ENCODE peak calls at places on chromosomes 7 and 10, in four cellular contexts. V, Y, X and W are unnamed samples.

GRCh38 chr10:8640878-8641277 is 586.4 kb downstream of the GATA3 start:
- DNase-seq in X (no peak), V (no peak), Y (no peak), W (no peak)

GRCh38 chr10:116053910-116054309 is 219.1 kb downstream of the GFRA1 start:
- DNase-seq in Y (no peak), X (no peak), V (no peak), W (no peak)

GRCh38 chr10:91604936-91605534 is 27.8 kb downstream of the PPP1R3C start:
- DNase-seq in Y (no peak), V (no peak), X (no peak), W (no peak)

GRCh38 chr10:78634389-78634815 is 434.4 kb upstream of the ZMIZ1 start:
- DNase-seq in X (no peak), Y (no peak), V (no peak), W (no peak)

GRCh38 chr7:128890306-128891109 is 20.0 kb downstream of the KCP start:
- DNase-seq in X (no peak), Y (no peak), V (no peak), W (no peak)

GRCh38 chr10:86224354-86225097 is 142.1 kb downstream of the GRID1 start:
- DNase-seq in V (no peak), X (no peak), Y (no peak), W (no peak)

GRCh38 chr10:62381385-62382102 is 7.4 kb downstream of the ZNF365 start:
- DNase-seq in V (no peak), X (no peak), Y (no peak), W (no peak)

GRCh38 chr7:131945313-131945831 is 388.9 kb upstream of the PODXL start:
- DNase-seq in Y (no peak), V (no peak), X (peak), W (peak)

GRCh38 chr10:60828489-60828852 is 50.2 kb downstream of the CDK1 start:
- DNase-seq in X (peak), Y (no peak), V (no peak), W (no peak)

GRCh38 chr7:135499818-135500217 is 10.1 kb downstream of the CNOT4 start:
- DNase-seq in Y (no peak), X (no peak), V (no peak), W (no peak)

GRCh38 chr10:93398528-93398927 is 83.6 kb downstream of the MYOF start:
- DNase-seq in Y (no peak), V (no peak), X (no peak), W (no peak)

GRCh38 chr7:133110312-133110711 is 28.4 kb upstream of the CHCHD3 start:
- DNase-seq in Y (no peak), X (no peak), V (no peak), W (no peak)

GRCh38 chr7:127798023-127798422 is 146.0 kb downstream of the SND1 start:
- DNase-seq in X (no peak), V (no peak), Y (no peak), W (no peak)

GRCh38 chr10:78879621-78880020 is 189.1 kb upstream of the ZMIZ1 start:
- DNase-seq in V (no peak), X (no peak), Y (no peak), W (no peak)

GRCh38 chr7:66281678-66282593 is 76.8 kb downstream of the TPST1 start:
- DNase-seq in V (peak), Y (no peak), X (peak), W (no peak)

GRCh38 chr7:109844362-109844761 is 1246.6 kb upstream of the LRRN3 start:
- DNase-seq in X (peak), Y (no peak), V (no peak), W (no peak)

GRCh38 chr10:78700413-78700812 is 368.4 kb upstream of the ZMIZ1 start:
- DNase-seq in X (peak), Y (no peak), V (no peak), W (no peak)

GRCh38 chr10:128480601-128481000 is 354.4 kb upstream of the MKI67 start:
- DNase-seq in Y (no peak), V (no peak), X (no peak), W (no peak)

GRCh38 chr7:29805031-29805430 is 1.3 kb upstream of the WIPF3 start:
- DNase-seq in Y (no peak), X (no peak), V (no peak), W (no peak)

GRCh38 chr7:131346885-131347592 is 19.4 kb downstream of the MKLN1 start:
- DNase-seq in V (no peak), Y (no peak), X (no peak), W (no peak)

GRCh38 chr7:96637531-96637930 is 72.1 kb downstream of the SEM1 start:
- DNase-seq in V (no peak), Y (no peak), X (no peak), W (no peak)

GRCh38 chr10:98225000-98225399 is 43.0 kb downstream of the LOXL4 start:
- DNase-seq in X (no peak), V (no peak), Y (no peak), W (no peak)

GRCh38 chr10:20598590-20598989 is 298.5 kb downstream of the NEBL start:
- DNase-seq in X (peak), V (no peak), Y (no peak), W (no peak)

GRCh38 chr10:92811986-92812385 is 36.3 kb upstream of the EXOC6 start:
- DNase-seq in V (no peak), X (no peak), Y (no peak), W (no peak)

GRCh38 chr10:51000164-51000563 is 74.1 kb upstream of the PRKG1 start:
- DNase-seq in V (peak), X (peak), Y (no peak), W (no peak)

GRCh38 chr7:150937848-150938561 is 40.1 kb downstream of the KCNH2 start:
- DNase-seq in Y (no peak), X (peak), V (no peak), W (no peak)

GRCh38 chr10:59079386-59080226 is 96.8 kb upstream of the PHYHIPL start:
- DNase-seq in V (peak), Y (no peak), X (no peak), W (no peak)

GRCh38 chr10:126350216-126350992 is 37.9 kb downstream of the ADAM12 start:
- DNase-seq in Y (no peak), V (peak), X (no peak), W (no peak)

GRCh38 chr10:110698782-110699201 is 54.7 kb downstream of the RBM20 start:
- DNase-seq in Y (no peak), X (no peak), V (no peak), W (no peak)

GRCh38 chr10:129078322-129078721 is 388.7 kb upstream of the MGMT start:
- DNase-seq in Y (no peak), X (no peak), V (no peak), W (no peak)

GRCh38 chr10:101400529-101400928 is 46.6 kb downstream of the BTRC start:
- DNase-seq in V (no peak), X (no peak), Y (no peak), W (no peak)

GRCh38 chr10:110324201-110324804 is 19.6 kb upstream of the SMNDC1 start:
- DNase-seq in Y (no peak), X (peak), V (no peak), W (no peak)

GRCh38 chr7:116337800-116338199 is 127.5 kb downstream of the TES start:
- DNase-seq in X (no peak), V (no peak), Y (no peak), W (no peak)

GRCh38 chr7:28187012-28187411 is 6.4 kb upstream of the JAZF1 start:
- DNase-seq in V (no peak), Y (no peak), X (no peak), W (no peak)

GRCh38 chr10:101028446-101029244 is 2.3 kb downstream of the PDZD7 start:
- DNase-seq in Y (no peak), V (no peak), X (no peak), W (no peak)

GRCh38 chr7:80882213-80882801 is 36.5 kb downstream of the SEMA3C start:
- DNase-seq in Y (no peak), X (no peak), V (no peak), W (no peak)

GRCh38 chr7:80392229-80393169 is 119.4 kb downstream of the GNAT3 start:
- DNase-seq in X (peak), Y (no peak), V (no peak), W (no peak)

GRCh38 chr10:91665842-91666241 is 33.0 kb upstream of the PPP1R3C start:
- DNase-seq in X (no peak), V (no peak), Y (no peak), W (no peak)

GRCh38 chr10:106816318-106817085 is 348.0 kb downstream of the SORCS1 start:
- DNase-seq in X (no peak), Y (no peak), V (no peak), W (no peak)

DNA sequence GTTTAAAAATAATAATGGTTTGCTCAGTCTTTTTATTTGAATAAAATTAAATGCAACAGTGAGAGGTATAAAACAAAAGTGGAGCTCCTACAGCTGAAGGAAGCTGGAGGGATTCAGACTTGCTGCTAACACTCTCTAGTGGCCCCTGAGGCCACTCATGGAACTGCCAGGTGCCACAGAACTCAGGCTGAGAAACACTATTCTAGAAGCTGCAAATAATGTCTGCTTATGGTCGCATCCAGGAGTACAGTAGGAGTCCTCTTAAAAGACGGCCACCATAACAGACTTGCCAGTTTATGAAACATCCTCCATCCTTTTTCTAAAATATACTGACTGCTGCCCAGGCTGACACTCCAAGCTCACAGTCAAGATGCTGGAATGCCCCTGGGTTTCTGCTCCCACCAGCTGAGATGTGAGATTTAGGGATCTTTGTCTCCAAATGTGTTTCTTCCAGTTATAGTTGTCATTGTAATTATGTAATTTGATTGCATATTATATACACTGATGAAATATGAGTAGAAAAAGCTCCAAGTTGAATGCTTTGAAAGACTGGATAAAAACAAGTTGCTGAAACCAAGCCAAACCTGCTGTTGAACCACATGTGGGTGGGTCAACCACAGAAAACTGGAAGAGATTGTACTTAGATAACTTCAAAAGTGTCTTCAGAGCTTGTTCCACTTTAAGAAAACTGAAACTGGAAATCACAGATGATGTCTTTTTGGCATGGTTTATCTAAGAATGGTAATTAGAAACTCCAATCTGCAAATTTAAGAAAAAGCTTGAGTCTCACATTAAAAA is 213.7 kb upstream of the AOAH start:
- DNase-seq in V (no peak), Y (no peak), X (no peak), W (no peak)
- TF ChIP-seq CTCF in V (no peak), Y (no peak), X (peak), W (no peak)

DNA sequence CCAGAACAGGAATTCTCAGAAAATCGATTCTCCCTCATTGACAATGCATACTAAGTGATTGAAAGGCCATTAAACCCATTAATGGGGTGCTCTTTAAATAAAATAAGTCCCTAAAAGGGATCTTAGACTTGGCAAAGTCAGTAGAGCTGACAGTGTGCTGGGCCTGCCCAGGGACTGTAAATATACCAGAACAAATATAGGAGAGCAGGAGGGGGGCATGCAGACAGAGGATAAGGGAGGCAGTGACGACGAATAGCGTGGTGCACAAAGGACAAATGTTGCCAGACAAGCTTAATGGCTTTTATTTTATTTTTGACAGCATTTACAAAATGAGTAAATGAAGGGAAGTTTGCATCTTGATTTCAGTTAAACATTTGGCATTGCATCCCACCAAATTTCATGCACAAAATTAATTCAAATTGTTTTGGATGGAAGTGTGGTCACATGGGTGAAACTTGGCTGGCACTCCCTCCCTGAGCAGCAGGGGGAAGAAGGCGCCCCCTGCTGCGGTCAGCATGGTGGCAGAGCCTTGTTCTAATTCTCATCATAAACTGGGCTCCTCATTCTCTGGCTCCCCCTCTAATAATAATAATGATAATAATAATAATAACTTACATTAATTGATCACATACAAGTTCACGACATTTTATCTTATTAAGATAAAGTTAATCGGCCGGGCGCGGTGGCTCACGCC is 215.9 kb downstream of the SNX10 start:
- DNase-seq in Y (no peak), X (no peak), V (no peak), W (no peak)
- TF ChIP-seq CTCF in Y (no peak), X (peak), V (no peak), W (no peak)

DNA sequence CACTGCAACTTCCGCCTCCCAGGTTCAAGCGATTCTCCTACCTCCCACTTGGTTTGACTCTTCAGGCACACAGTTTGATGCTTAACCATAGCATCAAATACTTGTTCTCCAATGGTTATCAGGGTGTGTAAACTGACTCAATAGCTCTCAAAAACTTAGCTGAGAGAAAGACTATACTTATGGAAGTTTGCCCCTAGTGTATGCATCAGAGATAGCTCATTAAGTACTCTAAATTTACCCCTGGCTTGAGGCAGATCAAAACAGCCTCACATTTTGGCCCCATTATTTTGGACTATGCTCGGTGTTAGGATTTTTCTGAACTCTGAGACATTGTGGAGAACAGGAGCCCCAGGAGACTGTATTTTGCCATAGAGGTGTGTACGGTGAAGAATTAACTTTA is 40.8 kb upstream of the SLC35B4 start:
- DNase-seq in V (no peak), Y (no peak), X (no peak), W (no peak)
- TF ChIP-seq CTCF in V (no peak), Y (no peak), X (no peak), W (no peak)

DNA sequence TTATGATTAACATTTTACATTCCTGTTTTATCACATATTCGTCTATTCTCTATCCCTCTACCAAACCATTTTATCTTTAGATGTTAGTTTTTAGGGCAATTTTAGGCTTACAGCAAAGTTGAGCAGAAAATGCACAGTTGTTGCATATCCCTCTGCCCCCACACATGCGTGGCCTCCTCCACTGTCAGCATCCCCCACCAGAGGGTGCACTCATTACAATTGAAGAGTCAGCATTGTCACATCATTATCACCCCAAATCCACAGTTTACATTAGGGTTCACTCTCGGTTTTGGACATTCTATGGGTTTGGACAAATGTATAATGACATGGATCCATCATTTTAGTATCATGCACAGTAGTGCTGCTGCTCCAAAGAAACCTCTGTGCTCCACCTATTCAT is 86.4 kb downstream of the WDR37 start:
- DNase-seq in V (no peak), X (no peak), Y (no peak), W (no peak)
- TF ChIP-seq CTCF in V (peak), X (peak), Y (no peak), W (no peak)

GRCh38 chr10:26627320-26627719 is 70.2 kb upstream of the PDSS1 start:
- DNase-seq in V (no peak), X (peak), Y (no peak), W (no peak)
- TF ChIP-seq CTCF in V (no peak), X (peak), Y (no peak), W (no peak)

GRCh38 chr7:138002096-138002827 is 376 bp upstream of the CREB3L2 start:
- DNase-seq in V (peak), Y (peak), X (peak), W (peak)
- TF ChIP-seq CTCF in V (peak), Y (peak), X (peak), W (peak)

GRCh38 chr7:50406935-50407334 is 43.2 kb downstream of the FIGNL1 start:
- DNase-seq in Y (no peak), V (no peak), X (no peak), W (no peak)

GRCh38 chr7:50405246-50405645 is 44.9 kb downstream of the FIGNL1 start:
- DNase-seq in Y (no peak), V (no peak), X (no peak), W (no peak)

GRCh38 chr7:50399635-50400034 is 50.5 kb downstream of the FIGNL1 start:
- DNase-seq in X (no peak), Y (no peak), V (no peak), W (no peak)

GRCh38 chr7:50400114-50400513 is 50.0 kb downstream of the FIGNL1 start:
- DNase-seq in X (no peak), V (no peak), Y (no peak), W (no peak)

GRCh38 chr7:50404392-50404791 is 45.8 kb downstream of the FIGNL1 start:
- DNase-seq in X (no peak), Y (no peak), V (no peak), W (no peak)
- TF ChIP-seq CTCF in X (peak), Y (no peak), V (peak), W (no peak)

GRCh38 chr7:102069913-102070629 is 216.6 kb upstream of the SH2B2 start:
- DNase-seq in V (no peak), Y (no peak), X (no peak), W (no peak)
- TF ChIP-seq CTCF in V (no peak), Y (no peak), X (peak), W (no peak)